ENCODE peak calls at places on chromosomes 7 and 10, in five cellular contexts. N is HepG2, E is K562, C is GM12878, U is H1. L is an unnamed sample.

GRCh38 chr7:21939136-21939857 is 6.4 kb downstream of the CDCA7L start:
- DNase-seq in U (no peak), N (no peak), E (no peak), C (peak), L (no peak)

GRCh38 chr7:110646814-110647213 is 444.1 kb upstream of the LRRN3 start:
- DNase-seq in E (no peak), C (no peak), N (no peak), U (no peak), L (no peak)

GRCh38 chr10:96044686-96045085 is 1.3 kb downstream of the CCNJ start:
- DNase-seq in C (no peak), N (peak), U (no peak), E (no peak), L (no peak)

GRCh38 chr7:421056-421991 is 98.3 kb downstream of the PDGFA start:
- DNase-seq in U (no peak), C (no peak), E (no peak), N (no peak), L (no peak)

GRCh38 chr7:56106108-56107073 is at the start of gene CHCHD2:
- DNase-seq in N (peak), U (peak), C (peak), E (peak), L (peak)

GRCh38 chr7:80707318-80707717 is 68.9 kb downstream of the CD36 start:
- DNase-seq in E (no peak), N (no peak), U (no peak), C (no peak), L (no peak)

GRCh38 chr7:150952331-150953050 is 25.6 kb downstream of the KCNH2 start:
- DNase-seq in C (no peak), U (no peak), N (no peak), E (no peak), L (no peak)

GRCh38 chr7:155731375-155731774 is 80.9 kb downstream of the SHH start:
- DNase-seq in E (no peak), N (no peak), C (no peak), U (no peak), L (no peak)

GRCh38 chr10:86899128-86899527 is 58.3 kb downstream of the MMRN2 start:
- DNase-seq in E (no peak), C (no peak), U (no peak), N (no peak), L (no peak)

GRCh38 chr10:48493083-48493871 is 111.6 kb downstream of the ARHGAP22 start:
- DNase-seq in C (no peak), N (no peak), E (no peak), U (no peak), L (no peak)

GRCh38 chr7:21454182-21454581 is 26.3 kb downstream of the SP4 start:
- DNase-seq in E (no peak), C (no peak), U (no peak), N (no peak), L (peak)

GRCh38 chr10:52400564-52400963 is 86.5 kb downstream of the DKK1 start:
- DNase-seq in U (no peak), N (no peak), E (no peak), C (no peak), L (no peak)

GRCh38 chr10:90042075-90042474 is 340.7 kb downstream of the KIF20B start:
- DNase-seq in U (no peak), C (no peak), N (no peak), E (no peak), L (no peak)

GRCh38 chr7:101553018-101553770 is 75.9 kb downstream of the MYL10 start:
- DNase-seq in C (no peak), U (no peak), E (no peak), N (no peak), L (no peak)

GRCh38 chr10:76310681-76311080 is 879.3 kb downstream of the LRMDA start:
- DNase-seq in U (no peak), C (no peak), N (no peak), E (no peak), L (no peak)

GRCh38 chr7:101121996-101122932 is 4.6 kb upstream of the SERPINE1 start:
- DNase-seq in U (peak), C (no peak), N (peak), E (no peak), L (peak)

GRCh38 chr10:69086131-69086530 is 1.8 kb upstream of the SRGN start:
- DNase-seq in U (no peak), E (no peak), C (no peak), N (no peak), L (no peak)

GRCh38 chr7:151757274-151757673 is 119.6 kb downstream of the PRKAG2 start:
- DNase-seq in U (no peak), N (no peak), E (no peak), C (no peak), L (no peak)

GRCh38 chr10:69152002-69152401 is 28.0 kb downstream of the VPS26A start:
- DNase-seq in E (no peak), N (no peak), U (no peak), C (no peak), L (no peak)

GRCh38 chr10:10911035-10911434 is 106.6 kb upstream of the CELF2 start:
- DNase-seq in U (no peak), N (no peak), C (no peak), E (no peak), L (no peak)

GRCh38 chr7:13946181-13946580 is 43.3 kb downstream of the ETV1 start:
- DNase-seq in C (no peak), N (no peak), E (no peak), U (no peak), L (no peak)

GRCh38 chr7:23105086-23105643 is 420 bp upstream of the KLHL7 start:
- DNase-seq in C (no peak), N (no peak), U (no peak), E (no peak), L (no peak)

GRCh38 chr7:70793060-70793459 is 338.9 kb upstream of the GALNT17 start:
- DNase-seq in U (no peak), C (no peak), E (no peak), N (peak), L (no peak)

GRCh38 chr10:90969947-90970673 is 49.2 kb upstream of the ANKRD1 start:
- DNase-seq in C (no peak), E (no peak), U (no peak), N (peak), L (no peak)

GRCh38 chr7:155533120-155533826 is 13.1 kb downstream of the CNPY1 start:
- DNase-seq in N (no peak), E (no peak), U (no peak), C (no peak), L (no peak)

GRCh38 chr10:132994811-132995210 is 52.4 kb upstream of the CFAP46 start:
- DNase-seq in E (no peak), C (no peak), N (no peak), U (no peak), L (no peak)

GRCh38 chr7:1274876-1275684 is 42.4 kb downstream of the UNCX start:
- DNase-seq in E (no peak), C (no peak), U (no peak), N (no peak), L (no peak)

GRCh38 chr10:19097151-19097550 is 48.5 kb downstream of the MALRD1 start:
- DNase-seq in N (no peak), E (no peak), U (no peak), C (no peak), L (no peak)

GRCh38 chr10:19098803-19099202 is 50.2 kb downstream of the MALRD1 start:
- DNase-seq in N (no peak), U (no peak), C (no peak), E (no peak), L (no peak)

GRCh38 chr10:19096674-19097073 is 48.1 kb downstream of the MALRD1 start:
- DNase-seq in N (no peak), E (no peak), C (no peak), U (no peak), L (no peak)
- TF ChIP-seq ZNF274 in N (no peak), E (no peak), C (no peak), U (no peak), L (no peak)

GRCh38 chr10:92571649-92572048 is 2.2 kb downstream of the IDE start:
- DNase-seq in N (no peak), U (no peak), C (no peak), E (no peak), L (no peak)

GRCh38 chr10:92573091-92573797 is 649 bp downstream of the IDE start:
- DNase-seq in C (no peak), U (no peak), E (peak), N (no peak), L (no peak)

GRCh38 chr10:92574545-92575377 is 868 bp upstream of the IDE start:
- DNase-seq in E (no peak), N (no peak), U (no peak), C (no peak), L (no peak)

GRCh38 chr10:92573798-92574544 is at the start of gene IDE:
- DNase-seq in E (peak), C (peak), N (peak), U (peak), L (peak)

GRCh38 chr10:92572362-92573090 is 1.4 kb downstream of the IDE start:
- DNase-seq in N (no peak), E (peak), C (no peak), U (no peak), L (no peak)
- TF ChIP-seq SIN3A in N (no peak), E (no peak), C (no peak), U (no peak), L (no peak)

GRCh38 chr7:143391462-143392404 is 10.6 kb downstream of the ZYX start:
- DNase-seq in U (no peak), N (no peak), E (no peak), C (no peak), L (no peak)
- TF ChIP-seq ZNF274 in U (no peak), N (no peak), E (no peak), C (no peak), L (no peak)

GRCh38 chr7:147809785-147810184 is 780.8 kb upstream of the C7orf33 start:
- DNase-seq in E (no peak), C (no peak), N (no peak), U (no peak), L (no peak)
- TF ChIP-seq SIN3A in E (no peak), C (no peak), N (no peak), U (no peak), L (no peak)

GRCh38 chr7:112422842-112423496 is 27.3 kb upstream of the IFRD1 start:
- DNase-seq in U (peak), N (peak), E (peak), C (no peak), L (peak)
- TF ChIP-seq ZNF274 in U (no peak), N (no peak), E (no peak), C (no peak), L (no peak)

DNA sequence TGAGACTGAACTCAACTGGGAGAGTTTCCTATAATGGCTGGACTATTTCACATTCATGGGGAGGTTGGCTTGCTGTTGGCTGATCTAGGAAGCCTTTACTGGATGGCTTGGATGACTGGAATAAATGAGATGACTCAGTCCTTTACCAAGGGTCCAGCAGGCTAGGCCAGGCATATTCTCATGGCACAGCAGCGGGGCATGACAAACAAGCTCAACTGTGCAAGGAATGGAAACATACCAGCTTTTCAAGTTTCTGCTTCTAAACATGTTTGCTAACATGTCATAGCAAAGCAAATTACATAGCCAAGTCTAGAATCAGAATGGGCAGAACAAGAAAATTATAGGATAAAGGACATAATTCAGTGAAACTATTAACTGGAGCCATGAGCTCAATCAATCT is 46.8 kb upstream of the CRTAC1 start:
- DNase-seq in U (no peak), N (no peak), C (no peak), E (no peak), L (no peak)
- TF ChIP-seq SIN3A in U (no peak), N (no peak), C (no peak), E (no peak), L (no peak)

GRCh38 chr10:70410608-70411007 is 6.7 kb downstream of the EIF4EBP2 start:
- DNase-seq in E (no peak), U (no peak), N (no peak), C (no peak), L (no peak)
- TF ChIP-seq ZNF274 in E (no peak), U (no peak), N (no peak), C (no peak), L (no peak)

L was measured in HCT116.